ENCODE peak calls at places on chromosomes 16 and 17, in nine cellular contexts. B is ascending aorta, Y is upper lobe of right lung, U is tibial nerve, I is breast epithelium, C is neural progenitor cell, X is HCT116, J is spleen, K is transverse colon. L is an unnamed sample. For H3K9me3, the result is how much of the 10 kb centered on the place peaks cover.

GRCh38 chr16:83513006-83513755 is 294.6 kb upstream of the HSBP1 start:
- DNase-seq in B (no peak), Y (no peak), U (no peak), I (no peak), C (no peak), X (no peak), J (no peak), K (no peak), L (no peak)

GRCh38 chr16:85172465-85173071 is 60.3 kb upstream of the CIBAR2 start:
- DNase-seq in B (no peak), Y (no peak), U (no peak), I (no peak), C (peak), X (peak), J (no peak), K (no peak), L (no peak)

GRCh38 chr16:84976644-84977400 is 34.5 kb downstream of the ZDHHC7 start:
- DNase-seq in B (peak), Y (peak), U (peak), I (peak), C (no peak), X (no peak), J (no peak), K (peak), L (no peak)

GRCh38 chr16:86894925-86895324 is 316.6 kb downstream of the FOXL1 start:
- DNase-seq in B (no peak), Y (no peak), U (no peak), I (no peak), C (no peak), X (no peak), J (no peak), K (no peak), L (no peak)

GRCh38 chr17:64401244-64401860 is 10.7 kb upstream of the PECAM1 start:
- DNase-seq in B (no peak), Y (peak), U (no peak), I (no peak), C (no peak), X (no peak), J (no peak), K (no peak), L (no peak)

GRCh38 chr17:29158515-29159275 is 21.5 kb downstream of the MYO18A start:
- DNase-seq in B (peak), Y (no peak), U (no peak), I (no peak), C (no peak), X (no peak), J (peak), K (no peak), L (no peak)

GRCh38 chr17:16450028-16450427 is 34.7 kb downstream of the TRPV2 start:
- DNase-seq in B (no peak), Y (no peak), U (no peak), I (no peak), C (no peak), X (no peak), J (no peak), K (no peak), L (no peak)

GRCh38 chr16:29784901-29785500 is 5.5 kb upstream of the KIF22 start:
- DNase-seq in B (peak), Y (peak), U (peak), I (peak), C (peak), X (no peak), J (peak), K (peak), L (peak)

GRCh38 chr17:57999496-58000017 is 7.5 kb downstream of the SRSF1 start:
- DNase-seq in B (no peak), Y (no peak), U (peak), I (no peak), C (peak), X (peak), J (no peak), K (no peak), L (no peak)

GRCh38 chr17:36072431-36073121 is 8.5 kb downstream of the CCL18 start:
- DNase-seq in B (no peak), Y (peak), U (peak), I (no peak), C (peak), X (peak), J (peak), K (peak), L (no peak)

GRCh38 chr16:31253642-31254045 is 6.1 kb upstream of the ITGAM start:
- DNase-seq in B (peak), Y (no peak), U (peak), I (no peak), C (no peak), X (no peak), J (peak), K (peak), L (no peak)

GRCh38 chr17:48486557-48486956 is 44.3 kb downstream of the HOXB1 start:
- DNase-seq in B (no peak), Y (no peak), U (no peak), I (no peak), C (peak), X (peak), J (no peak), K (no peak), L (no peak)

GRCh38 chr17:34416116-34416515 is 53.1 kb upstream of the CCL1 start:
- DNase-seq in B (no peak), Y (no peak), U (no peak), I (no peak), C (no peak), X (no peak), J (no peak), K (no peak), L (no peak)

GRCh38 chr16:85258616-85259015 is 146.3 kb upstream of the CIBAR2 start:
- DNase-seq in B (no peak), Y (no peak), U (no peak), I (no peak), C (peak), X (no peak), J (no peak), K (no peak), L (no peak)

GRCh38 chr16:73142069-73142880 is 94.3 kb upstream of the ZFHX3 start:
- DNase-seq in B (no peak), Y (no peak), U (no peak), I (no peak), C (no peak), X (no peak), J (no peak), K (peak), L (no peak)

GRCh38 chr16:10669791-10670190 is 24.9 kb downstream of the TEKT5 start:
- DNase-seq in B (no peak), Y (no peak), U (no peak), I (no peak), C (no peak), X (no peak), J (no peak), K (no peak), L (no peak)

GRCh38 chr16:49452568-49452967 is 79.0 kb downstream of the C16orf78 start:
- DNase-seq in B (no peak), Y (peak), U (no peak), I (no peak), C (peak), X (no peak), J (peak), K (no peak), L (no peak)

GRCh38 chr16:31093132-31093703 is 1.4 kb downstream of the VKORC1 start:
- DNase-seq in B (no peak), Y (no peak), U (no peak), I (no peak), C (peak), X (no peak), J (peak), K (peak), L (no peak)

GRCh38 chr17:34354637-34355036 is 1.6 kb upstream of the CCL13 start:
- DNase-seq in B (no peak), Y (no peak), U (no peak), I (no peak), C (no peak), X (no peak), J (no peak), K (no peak), L (no peak)

GRCh38 chr17:35536664-35537160 is 766 bp downstream of the SLFN12L start:
- DNase-seq in B (no peak), Y (no peak), U (no peak), I (no peak), C (no peak), X (no peak), J (no peak), K (no peak), L (no peak)

GRCh38 chr17:75430159-75430748 is 24.8 kb upstream of the GRB2 start:
- DNase-seq in B (no peak), Y (no peak), U (no peak), I (no peak), C (peak), X (no peak), J (no peak), K (peak), L (no peak)

GRCh38 chr17:4394208-4395110 is 28.0 kb upstream of the UBE2G1 start:
- DNase-seq in B (no peak), Y (no peak), U (no peak), I (no peak), C (no peak), X (no peak), J (no peak), K (no peak), L (no peak)

DNA sequence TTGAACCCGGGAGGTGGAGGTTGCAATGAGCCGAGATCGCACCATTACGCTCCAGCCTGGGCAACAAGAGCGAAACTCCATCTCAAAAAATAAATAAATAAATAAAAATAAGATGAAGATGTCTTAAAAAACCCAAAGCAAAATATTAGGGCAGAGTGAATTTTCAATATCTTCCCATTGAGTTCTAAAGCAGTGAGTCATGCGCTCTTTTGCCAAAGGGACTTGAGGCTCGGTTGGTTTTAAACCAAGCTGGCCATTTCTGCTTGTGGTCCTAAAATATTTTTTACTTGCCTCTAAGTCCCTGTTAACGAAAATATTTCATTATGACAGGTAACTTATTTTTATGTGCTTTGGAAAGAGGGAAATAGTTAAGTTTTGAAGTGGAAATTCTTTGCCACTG is 4.7 kb downstream of the PAFAH1B1 start:
- DNase-seq in B (no peak), Y (no peak), U (no peak), I (no peak), C (no peak), X (no peak), J (no peak), K (no peak), L (no peak)
- H3K27ac ChIP-seq in B (peak), Y (no peak), U (no peak), I (no peak), C (no peak), X (no peak), J (no peak), K (peak), L (no peak)

GRCh38 chr17:53629188-53629587 is 193.5 kb upstream of the KIF2B start:
- DNase-seq in B (no peak), Y (no peak), U (no peak), I (no peak), C (no peak), X (no peak), J (no peak), K (no peak), L (no peak)
- H3K9me3 ChIP-seq in B (under half), Y (under half), U (under half), I (under half), C (under half), X (under half), J (under half), K (under half), L (under half)

DNA sequence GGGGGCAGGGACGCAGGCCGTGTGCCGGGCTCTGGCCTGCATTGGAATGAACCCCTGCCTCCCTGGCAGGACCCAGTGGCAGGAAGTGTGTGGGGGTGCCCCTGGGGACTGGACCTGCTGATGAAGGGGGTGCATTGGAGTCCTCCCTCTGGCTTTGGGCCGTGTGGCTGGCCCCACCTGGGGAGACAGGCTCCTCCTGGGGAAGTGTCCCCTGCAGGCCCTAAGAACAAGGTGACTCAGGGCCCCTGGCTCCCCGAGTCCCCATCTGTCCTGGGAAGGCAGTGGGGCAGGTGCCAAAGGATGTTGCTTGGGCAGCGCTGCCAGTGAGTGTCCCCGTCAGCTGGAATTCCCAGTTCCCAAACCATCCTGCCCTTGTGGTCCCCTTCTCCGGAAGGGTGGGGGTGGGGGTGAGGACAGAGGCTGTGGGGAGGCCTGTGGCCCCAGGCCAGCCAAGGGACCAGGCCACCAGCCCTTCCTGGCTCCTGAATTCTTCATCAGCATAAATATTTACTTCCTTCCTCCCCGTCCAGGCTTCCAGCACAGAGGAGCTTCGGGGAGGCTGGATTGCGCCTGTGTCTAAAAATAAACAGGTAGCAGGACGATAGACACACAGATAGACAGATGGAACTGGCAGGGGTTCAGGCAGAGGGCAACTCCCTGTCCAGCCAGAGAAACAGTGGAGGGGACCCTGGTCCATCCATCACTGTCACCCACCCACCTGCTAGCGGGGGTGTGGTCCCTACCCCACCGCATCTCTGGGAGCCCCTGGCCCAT is 12.9 kb downstream of the GLIS2 start:
- DNase-seq in B (no peak), Y (peak), U (no peak), I (no peak), C (no peak), X (no peak), J (no peak), K (no peak), L (no peak)
- H3K27ac ChIP-seq in B (peak), Y (peak), U (peak), I (peak), C (no peak), X (peak), J (peak), K (peak), L (no peak)

GRCh38 chr17:21292867-21293845 is 8.6 kb downstream of the MAP2K3 start:
- DNase-seq in B (no peak), Y (no peak), U (no peak), I (no peak), C (no peak), X (no peak), J (no peak), K (no peak), L (no peak)
- H3K9me3 ChIP-seq in B (under half), Y (under half), U (under half), I (under half), C (under half), X (under half), J (under half), K (under half), L (under half)

L was measured in CD4-positive, alpha-beta T cell.